ENCODE peak calls at places on chromosome X, in six cellular contexts. D, U, Q, X, W and Y are unnamed samples.

GRCh38 chrX:119654112-119654531 is 38.8 kb downstream of the SEPTIN6 start:
- DNase-seq in W (peak), U (no peak), D (peak), Q (peak), X (no peak), Y (peak)

GRCh38 chrX:72532371-72532770 is 40.3 kb downstream of the HDAC8 start:
- DNase-seq in D (no peak), U (no peak), Q (no peak), W (no peak), X (no peak), Y (no peak)

GRCh38 chrX:131729295-131729694 is 185.4 kb downstream of the OR13H1 start:
- DNase-seq in X (no peak), W (peak), D (no peak), U (no peak), Q (no peak), Y (no peak)

GRCh38 chrX:103554687-103555417 is 30.5 kb upstream of the TCEAL4 start:
- DNase-seq in Q (peak), D (peak), U (no peak), X (no peak), W (no peak), Y (no peak)

GRCh38 chrX:13197961-13198761 is 121.7 kb downstream of the ATXN3L start:
- DNase-seq in D (no peak), W (no peak), U (no peak), X (no peak), Q (peak), Y (no peak)

GRCh38 chrX:155027509-155028066 is 944 bp downstream of the FUNDC2 start:
- DNase-seq in W (no peak), D (peak), X (no peak), Q (peak), U (no peak), Y (peak)

GRCh38 chrX:137848291-137848905 is 282.5 kb downstream of the ZIC3 start:
- DNase-seq in U (no peak), X (no peak), D (no peak), Q (peak), W (no peak), Y (no peak)

GRCh38 chrX:49193542-49193964 is 6.4 kb downstream of the SYP start:
- DNase-seq in X (no peak), W (no peak), U (no peak), D (no peak), Q (no peak), Y (no peak)

GRCh38 chrX:6778547-6779231 is 243.8 kb upstream of the VCX3A start:
- DNase-seq in U (no peak), W (no peak), X (no peak), Q (peak), D (no peak), Y (no peak)

GRCh38 chrX:149487292-149487691 is 17.8 kb downstream of the IDS start:
- DNase-seq in W (no peak), U (no peak), Q (peak), D (no peak), X (no peak), Y (no peak)

GRCh38 chrX:26762253-26762652 is 546.3 kb downstream of the MAGEB5 start:
- DNase-seq in D (no peak), U (no peak), X (no peak), W (no peak), Q (no peak), Y (no peak)

GRCh38 chrX:107764845-107765608 is 10.6 kb downstream of the TSC22D3 start:
- DNase-seq in W (no peak), X (no peak), Q (no peak), U (no peak), D (no peak), Y (no peak)

GRCh38 chrX:96455078-96455477 is 229.6 kb upstream of the DIAPH2 start:
- DNase-seq in U (no peak), Q (no peak), D (no peak), X (no peak), W (no peak), Y (no peak)

GRCh38 chrX:68428431-68428830 is 4.9 kb downstream of the OPHN1 start:
- DNase-seq in U (no peak), D (no peak), X (no peak), Q (no peak), W (no peak), Y (no peak)

GRCh38 chrX:53280316-53280702 is 1.1 kb downstream of the IQSEC2 start:
- DNase-seq in X (no peak), Q (no peak), D (no peak), U (no peak), W (no peak), Y (no peak)

GRCh38 chrX:47185241-47185640 is 8.4 kb upstream of the UBA1 start:
- DNase-seq in U (no peak), D (no peak), X (no peak), Q (no peak), W (no peak), Y (no peak)

GRCh38 chrX:85365370-85365995 is 14.0 kb downstream of the POF1B start:
- DNase-seq in X (no peak), W (no peak), Q (peak), U (no peak), D (no peak), Y (no peak)

GRCh38 chrX:14291626-14292025 is 237.7 kb upstream of the GLRA2 start:
- DNase-seq in D (no peak), W (no peak), U (no peak), Q (peak), X (no peak), Y (no peak)

GRCh38 chrX:147912093-147912801 is 528 bp downstream of the FMR1 start:
- DNase-seq in U (no peak), Q (peak), D (peak), W (peak), X (peak), Y (peak)

GRCh38 chrX:43940811-43941210 is 32.4 kb downstream of the NDP start:
- DNase-seq in D (no peak), X (no peak), W (no peak), U (no peak), Q (no peak), Y (no peak)

GRCh38 chrX:112536544-112536943 is 143.2 kb downstream of the LHFPL1 start:
- DNase-seq in X (no peak), D (no peak), Q (peak), U (no peak), W (no peak), Y (no peak)

GRCh38 chrX:40388441-40388840 is 192.3 kb upstream of the ATP6AP2 start:
- DNase-seq in Q (no peak), W (no peak), U (no peak), X (no peak), D (no peak), Y (no peak)

GRCh38 chrX:136215559-136215958 is 35.6 kb downstream of the MAP7D3 start:
- DNase-seq in Q (no peak), D (no peak), W (no peak), X (no peak), U (no peak), Y (no peak)

GRCh38 chrX:905828-906566 is 275.4 kb downstream of the SHOX start:
- DNase-seq in W (no peak), D (no peak), X (no peak), Q (no peak), U (no peak), Y (no peak)

DNA sequence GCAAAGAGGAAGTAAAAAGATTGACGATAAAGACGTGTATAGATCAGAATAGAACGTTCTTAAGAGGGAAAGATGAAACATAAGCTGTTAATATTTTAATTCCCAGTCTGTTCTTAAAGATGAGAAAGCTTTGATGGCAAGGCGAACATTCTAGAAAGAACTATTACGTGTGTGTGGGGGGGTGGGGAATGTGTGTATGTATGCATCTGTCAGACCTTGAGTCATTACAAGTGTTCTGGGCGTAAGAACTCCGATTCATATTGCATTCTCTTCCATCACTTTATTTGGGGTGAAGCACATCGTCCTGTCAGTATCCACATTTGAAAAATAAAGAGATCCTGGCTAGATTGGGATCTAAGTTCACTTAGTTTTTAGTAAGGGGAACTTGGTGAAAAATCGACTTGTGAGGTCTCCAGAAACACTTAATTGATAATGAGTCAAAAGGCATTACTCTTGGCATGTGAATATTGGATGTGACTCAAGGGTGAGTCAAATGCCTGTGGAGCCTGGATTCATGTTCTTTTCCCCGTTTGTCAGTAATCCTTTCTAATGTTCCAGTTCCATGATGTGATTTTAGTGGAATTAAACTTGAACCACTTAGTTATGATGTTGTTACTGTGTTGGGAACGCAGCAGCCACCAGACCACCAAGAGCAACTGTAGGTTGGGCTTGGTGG is 3.1 kb downstream of the SMS start:
- DNase-seq in X (no peak), D (no peak), W (no peak), U (no peak), Q (no peak), Y (no peak)
- H3K27ac ChIP-seq in X (peak), D (no peak), W (no peak), U (peak), Q (no peak), Y (no peak)

GRCh38 chrX:57918750-57919436 is 8.6 kb upstream of the ZXDA start:
- DNase-seq in Q (peak), X (no peak), W (no peak), U (no peak), D (no peak), Y (no peak)
- H3K4me3 ChIP-seq in Q (no peak), X (no peak), W (peak), U (peak), D (no peak), Y (no peak)

DNA sequence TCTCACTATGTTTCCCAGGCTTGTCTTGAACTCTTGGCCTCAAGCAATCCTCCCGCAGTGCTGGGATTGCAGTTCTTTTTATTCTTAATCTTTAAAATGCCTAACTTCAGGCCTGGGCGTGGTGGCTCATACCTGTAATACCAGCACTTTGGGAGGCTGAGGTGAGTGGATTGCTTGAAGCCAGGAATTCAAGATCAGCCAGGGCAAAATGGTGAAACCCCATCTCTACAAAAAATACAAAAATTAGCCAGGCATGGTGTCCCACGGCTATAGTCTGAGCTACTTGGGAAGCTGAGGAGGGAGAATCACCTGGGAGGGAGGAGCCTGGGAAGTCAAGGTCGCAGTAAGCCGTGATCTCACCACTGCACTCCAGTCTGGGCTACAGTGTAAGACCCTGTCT is 45.9 kb downstream of the PLS3 start:
- DNase-seq in W (no peak), D (no peak), Q (peak), X (no peak), U (no peak), Y (no peak)
- H3K27ac ChIP-seq in W (no peak), D (no peak), Q (no peak), X (no peak), U (peak), Y (no peak)

DNA sequence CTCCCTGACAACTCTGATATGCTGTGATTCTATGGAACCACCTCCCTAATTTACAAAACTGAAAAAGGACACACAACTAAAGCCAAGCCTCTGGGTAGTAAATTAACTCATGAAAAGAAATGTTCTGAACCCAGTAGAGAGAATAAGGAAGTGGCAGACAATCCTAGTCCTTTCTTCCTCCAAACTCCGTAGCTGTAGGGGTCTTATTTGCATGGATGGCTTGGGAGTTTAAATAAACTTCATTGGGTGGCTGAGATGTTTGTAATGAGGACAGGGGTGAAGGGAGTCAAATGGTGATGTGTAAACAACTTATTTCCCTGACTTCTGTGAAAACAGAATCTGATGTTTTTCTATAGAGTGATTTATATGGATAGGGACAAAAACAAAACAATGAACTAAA is 59.3 kb downstream of the GPC3 start:
- DNase-seq in W (no peak), Q (no peak), D (no peak), U (no peak), X (no peak), Y (no peak)
- H3K4me3 ChIP-seq in W (no peak), Q (no peak), D (no peak), U (no peak), X (no peak), Y (no peak)

DNA sequence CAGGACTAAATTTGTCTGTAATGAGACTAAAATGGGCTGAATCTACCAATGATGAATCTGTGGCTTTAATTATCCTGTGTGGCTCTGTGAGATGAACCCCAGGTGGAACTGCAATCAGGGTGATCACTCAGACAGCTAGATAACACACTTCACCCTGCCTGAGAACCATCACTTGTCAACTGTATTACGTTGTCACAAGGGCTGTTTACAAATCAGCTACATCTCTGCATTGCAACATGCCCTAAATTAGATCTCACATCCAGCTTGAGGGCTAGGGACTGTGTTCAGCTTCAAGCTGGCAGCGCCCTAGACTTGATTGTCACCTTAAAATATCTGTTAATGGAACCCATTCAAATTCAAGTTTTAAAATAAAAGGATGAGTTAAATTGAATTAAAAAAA is 77.0 kb downstream of the SH3KBP1 start:
- DNase-seq in X (no peak), D (no peak), Q (no peak), W (no peak), U (no peak), Y (no peak)
- H3K27ac ChIP-seq in X (no peak), D (no peak), Q (no peak), W (no peak), U (no peak), Y (no peak)